ENCODE peak calls at places on chromosomes 13 and 19, in four cellular contexts. R, V, M and I are unnamed samples.

GRCh38 chr13:97753942-97754670 is 199.4 kb upstream of the IPO5 start:
- DNase-seq in R (peak), V (no peak), M (no peak), I (peak)

GRCh38 chr19:56170261-56170660 is 5.5 kb upstream of the GALP start:
- DNase-seq in V (no peak), M (no peak), R (no peak), I (peak)

GRCh38 chr19:55641376-55642152 is 762 bp downstream of the ZNF580 start:
- DNase-seq in M (no peak), V (no peak), R (peak), I (peak)

GRCh38 chr19:34259367-34259865 is 5.1 kb downstream of the GARRE1 start:
- DNase-seq in R (no peak), V (no peak), M (no peak), I (no peak)

GRCh38 chr13:73593199-73593765 is 534.5 kb downstream of the KLF5 start:
- DNase-seq in V (no peak), R (no peak), M (no peak), I (no peak)

GRCh38 chr13:43780666-43781065 is 6.1 kb downstream of the ENOX1 start:
- DNase-seq in M (no peak), R (no peak), V (no peak), I (no peak)

GRCh38 chr19:7152568-7152967 is 83.1 kb downstream of the ZNF557 start:
- DNase-seq in R (no peak), V (no peak), M (no peak), I (no peak)

GRCh38 chr19:51368366-51369282 is at the start of gene CLDND2:
- DNase-seq in M (no peak), V (no peak), R (peak), I (peak)

GRCh38 chr13:50129923-50130685 is 114.9 kb downstream of the KCNRG start:
- DNase-seq in M (no peak), R (peak), V (no peak), I (no peak)

GRCh38 chr13:91127995-91128394 is 219.5 kb upstream of the MIR17HG start:
- DNase-seq in V (no peak), R (no peak), M (no peak), I (no peak)

GRCh38 chr13:94550030-94550738 is 45.8 kb downstream of the TGDS start:
- DNase-seq in M (no peak), R (no peak), V (no peak), I (no peak)

GRCh38 chr13:32314271-32314967 is 744 bp downstream of the ZAR1L start:
- DNase-seq in V (no peak), M (no peak), R (no peak), I (no peak)

GRCh38 chr19:10116866-10117616 is 2.7 kb downstream of the EIF3G start:
- DNase-seq in V (no peak), M (no peak), R (no peak), I (no peak)

GRCh38 chr19:17873661-17874422 is 2.1 kb downstream of the SLC5A5 start:
- DNase-seq in R (peak), V (no peak), M (no peak), I (peak)

GRCh38 chr13:44278164-44278563 is 95.5 kb upstream of the SERP2 start:
- DNase-seq in M (no peak), V (no peak), R (no peak), I (no peak)

GRCh38 chr13:25214371-25215252 is 42.5 kb upstream of the AMER2 start:
- DNase-seq in R (no peak), V (no peak), M (no peak), I (no peak)

GRCh38 chr19:47471733-47472457 is at the start of gene SLC8A2:
- DNase-seq in R (peak), M (peak), V (no peak), I (peak)

GRCh38 chr19:50998061-50998460 is 3.3 kb downstream of the KLK8 start:
- DNase-seq in M (no peak), V (no peak), R (no peak), I (no peak)

GRCh38 chr13:114132419-114133121 is at the start of gene RASA3:
- DNase-seq in M (no peak), V (no peak), R (peak), I (peak)

GRCh38 chr13:43792456-43792855 is 5.7 kb upstream of the ENOX1 start:
- DNase-seq in M (no peak), R (no peak), V (no peak), I (no peak)

GRCh38 chr13:99228737-99229691 is 28.4 kb downstream of the UBAC2 start:
- DNase-seq in R (no peak), V (peak), M (no peak), I (no peak)

GRCh38 chr13:100892981-100893380 is 218.4 kb upstream of the TMTC4 start:
- DNase-seq in V (no peak), R (no peak), M (no peak), I (no peak)

GRCh38 chr19:41994521-41994971 is 516 bp upstream of the ATP1A3 start:
- DNase-seq in M (no peak), R (peak), V (no peak), I (no peak)

GRCh38 chr13:76980075-76980718 is 11.7 kb upstream of the CLN5 start:
- DNase-seq in M (peak), V (no peak), R (peak), I (peak)

GRCh38 chr19:52896431-52897148 is 845 bp downstream of the ZNF320 start:
- DNase-seq in R (no peak), M (no peak), V (no peak), I (peak)

GRCh38 chr13:105474983-105475382 is 1060.5 kb downstream of the EFNB2 start:
- DNase-seq in V (no peak), M (no peak), R (no peak), I (no peak)

GRCh38 chr19:4390862-4391693 is 9.3 kb downstream of the SH3GL1 start:
- DNase-seq in R (no peak), V (no peak), M (no peak), I (no peak)

GRCh38 chr13:45352031-45352430 is 11.0 kb upstream of the TPT1 start:
- DNase-seq in V (no peak), M (no peak), R (no peak), I (no peak)